ENCODE peak calls at places on chromosomes 6 and 20, in ten cellular contexts. One of them, this sample, is unnamed. For H3K9me3, the result is how much of the 10 kb centered on the place peaks cover.

GRCh38 chr6:84411060-84411629 is 183.7 kb upstream of the CEP162 start:
- DNase-seq in psoas muscle: no peak
- DNase-seq in breast epithelium: no peak
- DNase-seq in hepatocyte: no peak
- DNase-seq in H1: no peak
- DNase-seq in aorta: no peak
- DNase-seq in tibial artery: no peak
- DNase-seq in naive thymus-derived CD4-positive, alpha-beta T cell: no peak
- DNase-seq in GM23248: peak
- DNase-seq in cardiac muscle cell: peak
- DNase-seq in this sample: no peak

GRCh38 chr6:31122803-31123706 is 2.8 kb upstream of the CDSN start:
- DNase-seq in breast epithelium: peak
- DNase-seq in aorta: peak
- DNase-seq in GM23248: peak
- DNase-seq in tibial artery: peak
- DNase-seq in psoas muscle: peak
- DNase-seq in cardiac muscle cell: peak
- DNase-seq in H1: no peak
- DNase-seq in naive thymus-derived CD4-positive, alpha-beta T cell: no peak
- DNase-seq in hepatocyte: peak
- DNase-seq in this sample: peak

GRCh38 chr20:62696431-62696957 is 12.1 kb upstream of the NTSR1 start:
- DNase-seq in naive thymus-derived CD4-positive, alpha-beta T cell: no peak
- DNase-seq in H1: no peak
- DNase-seq in psoas muscle: no peak
- DNase-seq in aorta: no peak
- DNase-seq in cardiac muscle cell: no peak
- DNase-seq in hepatocyte: no peak
- DNase-seq in GM23248: no peak
- DNase-seq in tibial artery: no peak
- DNase-seq in breast epithelium: no peak
- DNase-seq in this sample: no peak

GRCh38 chr6:387293-387694 is 4.3 kb upstream of the IRF4 start:
- DNase-seq in H1: no peak
- DNase-seq in tibial artery: no peak
- DNase-seq in breast epithelium: no peak
- DNase-seq in hepatocyte: no peak
- DNase-seq in aorta: no peak
- DNase-seq in GM23248: peak
- DNase-seq in cardiac muscle cell: peak
- DNase-seq in naive thymus-derived CD4-positive, alpha-beta T cell: no peak
- DNase-seq in psoas muscle: no peak
- DNase-seq in this sample: no peak

GRCh38 chr6:912871-913663 is 220.1 kb upstream of the EXOC2 start:
- DNase-seq in GM23248: peak
- DNase-seq in naive thymus-derived CD4-positive, alpha-beta T cell: no peak
- DNase-seq in aorta: no peak
- DNase-seq in H1: peak
- DNase-seq in hepatocyte: peak
- DNase-seq in cardiac muscle cell: peak
- DNase-seq in psoas muscle: no peak
- DNase-seq in breast epithelium: no peak
- DNase-seq in tibial artery: no peak
- DNase-seq in this sample: no peak

GRCh38 chr6:129659590-129660345 is 50.2 kb downstream of the ARHGAP18 start:
- DNase-seq in hepatocyte: peak
- DNase-seq in cardiac muscle cell: peak
- DNase-seq in GM23248: no peak
- DNase-seq in H1: no peak
- DNase-seq in breast epithelium: no peak
- DNase-seq in naive thymus-derived CD4-positive, alpha-beta T cell: no peak
- DNase-seq in psoas muscle: no peak
- DNase-seq in tibial artery: no peak
- DNase-seq in aorta: no peak
- DNase-seq in this sample: no peak

GRCh38 chr20:58787211-58788067 is 63.3 kb downstream of the GNAS-AS1 start:
- DNase-seq in psoas muscle: no peak
- DNase-seq in naive thymus-derived CD4-positive, alpha-beta T cell: no peak
- DNase-seq in tibial artery: no peak
- DNase-seq in aorta: no peak
- DNase-seq in hepatocyte: no peak
- DNase-seq in cardiac muscle cell: no peak
- DNase-seq in H1: no peak
- DNase-seq in GM23248: no peak
- DNase-seq in breast epithelium: no peak
- DNase-seq in this sample: no peak

GRCh38 chr6:55925292-55925691 is 49.9 kb upstream of the BMP5 start:
- DNase-seq in H1: no peak
- DNase-seq in tibial artery: no peak
- DNase-seq in aorta: no peak
- DNase-seq in naive thymus-derived CD4-positive, alpha-beta T cell: no peak
- DNase-seq in psoas muscle: no peak
- DNase-seq in cardiac muscle cell: peak
- DNase-seq in GM23248: peak
- DNase-seq in hepatocyte: no peak
- DNase-seq in breast epithelium: no peak
- DNase-seq in this sample: no peak

GRCh38 chr6:45703041-45703739 is 312.5 kb downstream of the CLIC5 start:
- DNase-seq in cardiac muscle cell: no peak
- DNase-seq in GM23248: peak
- DNase-seq in aorta: no peak
- DNase-seq in H1: no peak
- DNase-seq in tibial artery: no peak
- DNase-seq in psoas muscle: no peak
- DNase-seq in naive thymus-derived CD4-positive, alpha-beta T cell: no peak
- DNase-seq in breast epithelium: no peak
- DNase-seq in hepatocyte: no peak
- DNase-seq in this sample: no peak

GRCh38 chr6:90197854-90198496 is 98.7 kb downstream of the BACH2 start:
- DNase-seq in tibial artery: no peak
- DNase-seq in cardiac muscle cell: peak
- DNase-seq in hepatocyte: peak
- DNase-seq in aorta: peak
- DNase-seq in naive thymus-derived CD4-positive, alpha-beta T cell: no peak
- DNase-seq in GM23248: peak
- DNase-seq in H1: no peak
- DNase-seq in breast epithelium: no peak
- DNase-seq in psoas muscle: peak
- DNase-seq in this sample: peak

GRCh38 chr20:64261138-64261537 is 5.6 kb downstream of the PCMTD2 start:
- DNase-seq in cardiac muscle cell: peak
- DNase-seq in breast epithelium: no peak
- DNase-seq in psoas muscle: no peak
- DNase-seq in tibial artery: no peak
- DNase-seq in aorta: no peak
- DNase-seq in H1: no peak
- DNase-seq in GM23248: peak
- DNase-seq in hepatocyte: peak
- DNase-seq in naive thymus-derived CD4-positive, alpha-beta T cell: no peak
- DNase-seq in this sample: no peak

GRCh38 chr20:52001999-52002666 is 189.4 kb downstream of the ZFP64 start:
- DNase-seq in naive thymus-derived CD4-positive, alpha-beta T cell: no peak
- DNase-seq in cardiac muscle cell: peak
- DNase-seq in psoas muscle: no peak
- DNase-seq in tibial artery: no peak
- DNase-seq in GM23248: no peak
- DNase-seq in hepatocyte: peak
- DNase-seq in breast epithelium: no peak
- DNase-seq in H1: no peak
- DNase-seq in aorta: no peak
- DNase-seq in this sample: no peak

GRCh38 chr20:49990310-49990720 is 7.5 kb downstream of the SNAI1 start:
- DNase-seq in hepatocyte: no peak
- DNase-seq in cardiac muscle cell: peak
- DNase-seq in breast epithelium: no peak
- DNase-seq in aorta: no peak
- DNase-seq in tibial artery: no peak
- DNase-seq in GM23248: peak
- DNase-seq in naive thymus-derived CD4-positive, alpha-beta T cell: no peak
- DNase-seq in psoas muscle: no peak
- DNase-seq in H1: no peak
- DNase-seq in this sample: no peak

GRCh38 chr6:75244063-75244575 is 518 bp upstream of the COX7A2 start:
- DNase-seq in hepatocyte: peak
- DNase-seq in naive thymus-derived CD4-positive, alpha-beta T cell: no peak
- DNase-seq in tibial artery: no peak
- DNase-seq in psoas muscle: no peak
- DNase-seq in GM23248: no peak
- DNase-seq in cardiac muscle cell: no peak
- DNase-seq in aorta: no peak
- DNase-seq in H1: no peak
- DNase-seq in breast epithelium: no peak
- DNase-seq in this sample: no peak

GRCh38 chr6:43878823-43879495 is 108.9 kb downstream of the VEGFA start:
- DNase-seq in tibial artery: no peak
- DNase-seq in cardiac muscle cell: peak
- DNase-seq in H1: no peak
- DNase-seq in hepatocyte: no peak
- DNase-seq in psoas muscle: peak
- DNase-seq in naive thymus-derived CD4-positive, alpha-beta T cell: no peak
- DNase-seq in aorta: no peak
- DNase-seq in breast epithelium: peak
- DNase-seq in GM23248: peak
- DNase-seq in this sample: no peak

GRCh38 chr6:96001891-96002575 is 13.7 kb upstream of the FUT9 start:
- DNase-seq in GM23248: no peak
- DNase-seq in breast epithelium: no peak
- DNase-seq in H1: no peak
- DNase-seq in naive thymus-derived CD4-positive, alpha-beta T cell: no peak
- DNase-seq in hepatocyte: no peak
- DNase-seq in cardiac muscle cell: no peak
- DNase-seq in tibial artery: no peak
- DNase-seq in psoas muscle: peak
- DNase-seq in aorta: no peak
- DNase-seq in this sample: no peak

GRCh38 chr6:170163405-170164170 is 127.3 kb downstream of the DLL1 start:
- DNase-seq in psoas muscle: peak
- DNase-seq in hepatocyte: no peak
- DNase-seq in H1: no peak
- DNase-seq in GM23248: no peak
- DNase-seq in tibial artery: peak
- DNase-seq in breast epithelium: no peak
- DNase-seq in naive thymus-derived CD4-positive, alpha-beta T cell: no peak
- DNase-seq in cardiac muscle cell: no peak
- DNase-seq in aorta: no peak
- DNase-seq in this sample: peak
- H3K9me3 ChIP-seq in psoas muscle: under half
- H3K9me3 ChIP-seq in hepatocyte: under half
- H3K9me3 ChIP-seq in H1: under half
- H3K9me3 ChIP-seq in GM23248: under half
- H3K9me3 ChIP-seq in tibial artery: under half
- H3K9me3 ChIP-seq in breast epithelium: under half
- H3K9me3 ChIP-seq in naive thymus-derived CD4-positive, alpha-beta T cell: under half
- H3K9me3 ChIP-seq in cardiac muscle cell: under half
- H3K9me3 ChIP-seq in aorta: under half
- H3K9me3 ChIP-seq in this sample: under half

GRCh38 chr6:27452496-27452897 is 20.4 kb downstream of the ZNF184 start:
- DNase-seq in H1: no peak
- DNase-seq in psoas muscle: no peak
- DNase-seq in cardiac muscle cell: no peak
- DNase-seq in GM23248: peak
- DNase-seq in aorta: no peak
- DNase-seq in tibial artery: no peak
- DNase-seq in breast epithelium: no peak
- DNase-seq in hepatocyte: no peak
- DNase-seq in naive thymus-derived CD4-positive, alpha-beta T cell: no peak
- DNase-seq in this sample: no peak

GRCh38 chr6:27451660-27452390 is 21.1 kb downstream of the ZNF184 start:
- DNase-seq in cardiac muscle cell: no peak
- DNase-seq in psoas muscle: no peak
- DNase-seq in tibial artery: no peak
- DNase-seq in H1: no peak
- DNase-seq in breast epithelium: no peak
- DNase-seq in GM23248: no peak
- DNase-seq in aorta: no peak
- DNase-seq in hepatocyte: no peak
- DNase-seq in naive thymus-derived CD4-positive, alpha-beta T cell: no peak
- DNase-seq in this sample: no peak

GRCh38 chr6:27442932-27443331 is 30.0 kb downstream of the ZNF184 start:
- DNase-seq in breast epithelium: no peak
- DNase-seq in GM23248: no peak
- DNase-seq in hepatocyte: no peak
- DNase-seq in aorta: no peak
- DNase-seq in naive thymus-derived CD4-positive, alpha-beta T cell: no peak
- DNase-seq in cardiac muscle cell: no peak
- DNase-seq in H1: no peak
- DNase-seq in tibial artery: no peak
- DNase-seq in psoas muscle: no peak
- DNase-seq in this sample: no peak

DNA sequence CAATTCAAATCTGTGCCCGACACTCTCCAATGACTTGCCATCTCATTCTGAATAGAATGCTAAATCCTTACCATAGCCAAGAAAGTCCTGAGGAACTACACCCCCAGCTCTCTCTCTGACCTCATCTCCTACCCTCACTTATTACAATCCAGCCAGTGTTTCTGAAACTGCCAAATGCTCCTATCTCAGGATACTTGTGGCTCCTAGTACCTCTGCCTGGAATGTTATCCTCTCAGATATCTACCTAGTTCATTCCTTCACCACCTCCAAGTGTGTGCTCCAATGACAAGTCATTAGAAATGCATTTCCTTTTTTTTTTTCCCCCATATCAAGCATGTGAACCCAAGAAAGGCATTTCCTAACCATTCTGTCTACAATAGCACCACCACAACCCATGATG is 24.4 kb downstream of the ZNF184 start:
- DNase-seq in breast epithelium: no peak
- DNase-seq in psoas muscle: no peak
- DNase-seq in cardiac muscle cell: no peak
- DNase-seq in GM23248: no peak
- DNase-seq in H1: no peak
- DNase-seq in tibial artery: no peak
- DNase-seq in aorta: no peak
- DNase-seq in hepatocyte: no peak
- DNase-seq in naive thymus-derived CD4-positive, alpha-beta T cell: no peak
- DNase-seq in this sample: no peak
- H3K9me3 ChIP-seq in breast epithelium: half or more
- H3K9me3 ChIP-seq in psoas muscle: half or more
- H3K9me3 ChIP-seq in cardiac muscle cell: under half
- H3K9me3 ChIP-seq in GM23248: under half
- H3K9me3 ChIP-seq in H1: half or more
- H3K9me3 ChIP-seq in tibial artery: half or more
- H3K9me3 ChIP-seq in aorta: under half
- H3K9me3 ChIP-seq in hepatocyte: half or more
- H3K9me3 ChIP-seq in naive thymus-derived CD4-positive, alpha-beta T cell: half or more
- H3K9me3 ChIP-seq in this sample: under half

GRCh38 chr6:137494967-137495595 is 887 bp upstream of the OLIG3 start:
- DNase-seq in hepatocyte: no peak
- DNase-seq in psoas muscle: no peak
- DNase-seq in tibial artery: no peak
- DNase-seq in aorta: no peak
- DNase-seq in H1: no peak
- DNase-seq in breast epithelium: no peak
- DNase-seq in naive thymus-derived CD4-positive, alpha-beta T cell: no peak
- DNase-seq in GM23248: no peak
- DNase-seq in cardiac muscle cell: no peak
- DNase-seq in this sample: peak
- H3K9me3 ChIP-seq in hepatocyte: under half
- H3K9me3 ChIP-seq in psoas muscle: under half
- H3K9me3 ChIP-seq in tibial artery: under half
- H3K9me3 ChIP-seq in aorta: under half
- H3K9me3 ChIP-seq in H1: under half
- H3K9me3 ChIP-seq in breast epithelium: under half
- H3K9me3 ChIP-seq in naive thymus-derived CD4-positive, alpha-beta T cell: under half
- H3K9me3 ChIP-seq in GM23248: under half
- H3K9me3 ChIP-seq in cardiac muscle cell: under half
- H3K9me3 ChIP-seq in this sample: under half

GRCh38 chr6:58290177-58290576 is 972.7 kb downstream of the PRIM2 start:
- DNase-seq in naive thymus-derived CD4-positive, alpha-beta T cell: no peak
- DNase-seq in hepatocyte: no peak
- DNase-seq in tibial artery: no peak
- DNase-seq in H1: no peak
- DNase-seq in cardiac muscle cell: no peak
- DNase-seq in breast epithelium: no peak
- DNase-seq in psoas muscle: no peak
- DNase-seq in aorta: no peak
- DNase-seq in GM23248: no peak
- DNase-seq in this sample: no peak
- H3K9me3 ChIP-seq in naive thymus-derived CD4-positive, alpha-beta T cell: under half
- H3K9me3 ChIP-seq in hepatocyte: under half
- H3K9me3 ChIP-seq in tibial artery: under half
- H3K9me3 ChIP-seq in H1: under half
- H3K9me3 ChIP-seq in cardiac muscle cell: under half
- H3K9me3 ChIP-seq in breast epithelium: under half
- H3K9me3 ChIP-seq in psoas muscle: under half
- H3K9me3 ChIP-seq in aorta: under half
- H3K9me3 ChIP-seq in GM23248: under half
- H3K9me3 ChIP-seq in this sample: under half

This sample was measured in left lung.